ENCODE peak calls at places on chromosomes 6 and 20, in eight cellular contexts. O is heart right ventricle, X is H9, Z is brain microvascular endothelial cell, N is spleen, I is epithelial cell of esophagus, K is right lobe of liver, G is HepG2. D is an unnamed sample.

GRCh38 chr6:15513801-15514711 is 148.8 kb downstream of the DTNBP1 start:
- DNase-seq in O (no peak), X (no peak), Z (no peak), N (peak; percentile 67), I (peak; percentile 46), K (no peak), G (no peak), D (no peak)

GRCh38 chr6:43968110-43968965 is 158.9 kb downstream of the MRPL14 start:
- DNase-seq in O (no peak), X (peak; percentile 29), Z (no peak), N (no peak), I (no peak), K (no peak), G (no peak), D (no peak)

GRCh38 chr6:79100304-79100703 is 22.2 kb upstream of the PHIP start:
- DNase-seq in O (no peak), X (no peak), Z (no peak), N (no peak), I (no peak), K (no peak), G (no peak), D (no peak)

GRCh38 chr6:150088481-150089154 is 19.7 kb upstream of the ULBP3 start:
- DNase-seq in O (no peak), X (no peak), Z (no peak), N (no peak), I (no peak), K (no peak), G (no peak), D (no peak)

GRCh38 chr6:10981409-10981808 is 62.7 kb downstream of the ELOVL2 start:
- DNase-seq in O (no peak), X (no peak), Z (no peak), N (no peak), I (no peak), K (no peak), G (no peak), D (no peak)

GRCh38 chr20:10686356-10687169 is 12.8 kb upstream of the JAG1 start:
- DNase-seq in O (no peak), X (no peak), Z (no peak), N (no peak), I (no peak), K (no peak), G (no peak), D (no peak)

GRCh38 chr6:129865013-129865412 is 3.9 kb upstream of the TMEM244 start:
- DNase-seq in O (no peak), X (no peak), Z (no peak), N (no peak), I (no peak), K (no peak), G (peak; percentile 13), D (no peak)

GRCh38 chr6:31339210-31339609 is 17.8 kb downstream of the HLA-B start:
- DNase-seq in O (no peak), X (no peak), Z (no peak), N (no peak), I (no peak), K (no peak), G (no peak), D (no peak)

GRCh38 chr6:34901930-34902329 is 12.9 kb downstream of the ANKS1A start:
- DNase-seq in O (no peak), X (no peak), Z (peak; percentile 34), N (no peak), I (no peak), K (no peak), G (no peak), D (no peak)

GRCh38 chr20:37902504-37903313 is at the start of gene VSTM2L:
- DNase-seq in O (no peak), X (peak; percentile 36), Z (peak; percentile 25), N (peak; percentile 83), I (peak; percentile 74), K (peak; percentile 40), G (no peak), D (peak; percentile 81)

GRCh38 chr20:58850693-58851174 is at the start of gene GNAS-AS1:
- DNase-seq in O (peak; percentile 87), X (peak; percentile 93), Z (peak; percentile 76), N (peak; percentile 81), I (peak; percentile 87), K (peak; percentile 42), G (no peak), D (peak; percentile 97)

GRCh38 chr6:133551847-133552331 is 310.7 kb downstream of the EYA4 start:
- DNase-seq in O (no peak), X (no peak), Z (peak; percentile 98), N (no peak), I (peak; percentile 57), K (no peak), G (no peak), D (no peak)

GRCh38 chr6:38730136-38730862 is 15.2 kb downstream of the DNAH8 start:
- DNase-seq in O (no peak), X (no peak), Z (no peak), N (no peak), I (no peak), K (no peak), G (no peak), D (no peak)

GRCh38 chr20:35146299-35146921 is 726 bp downstream of the EDEM2 start:
- DNase-seq in O (peak; percentile 29), X (peak; percentile 56), Z (no peak), N (peak; percentile 86), I (peak; percentile 22), K (peak; percentile 45), G (peak; percentile 56), D (peak; percentile 49)

GRCh38 chr6:41370488-41371111 is 35.2 kb downstream of the NCR2 start:
- DNase-seq in O (no peak), X (no peak), Z (no peak), N (no peak), I (peak; percentile 62), K (no peak), G (no peak), D (no peak)

GRCh38 chr6:41371992-41372525 is 36.7 kb downstream of the NCR2 start:
- DNase-seq in O (no peak), X (peak; percentile 46), Z (no peak), N (no peak), I (peak; percentile 20), K (no peak), G (no peak), D (peak; percentile 61)

GRCh38 chr6:41372526-41373366 is 37.3 kb downstream of the NCR2 start:
- DNase-seq in O (no peak), X (peak; percentile 46), Z (no peak), N (no peak), I (no peak), K (no peak), G (peak; percentile 49), D (no peak)

GRCh38 chr6:41373367-41373918 is 38.0 kb downstream of the NCR2 start:
- DNase-seq in O (no peak), X (no peak), Z (no peak), N (no peak), I (no peak), K (no peak), G (no peak), D (no peak)

GRCh38 chr6:41371461-41371991 is 36.1 kb downstream of the NCR2 start:
- DNase-seq in O (peak; percentile 55), X (peak; percentile 73), Z (peak; percentile 52), N (peak; percentile 73), I (peak; percentile 7), K (peak; percentile 46), G (no peak), D (peak; percentile 70)
- TF ChIP-seq CTCF in O (peak; percentile 38), X (peak; percentile 54), Z (peak; percentile 65), N (no peak), I (no peak), K (no peak), G (peak; percentile 20), D (no peak)

GRCh38 chr6:24547243-24547642 is 52.5 kb downstream of the ALDH5A1 start:
- DNase-seq in O (no peak), X (peak; percentile 78), Z (no peak), N (no peak), I (peak; percentile 18), K (no peak), G (peak; percentile 32), D (no peak)
- TF ChIP-seq CTCF in O (no peak), X (peak; percentile 42), Z (peak; percentile 5), N (no peak), I (peak; percentile 7), K (no peak), G (peak; percentile 72), D (no peak)

GRCh38 chr20:16314320-16314719 is 258.9 kb downstream of the KIF16B start:
- DNase-seq in O (no peak), X (no peak), Z (no peak), N (no peak), I (no peak), K (no peak), G (no peak), D (no peak)

GRCh38 chr20:16313917-16314316 is 259.3 kb downstream of the KIF16B start:
- DNase-seq in O (no peak), X (no peak), Z (no peak), N (no peak), I (no peak), K (no peak), G (no peak), D (no peak)

GRCh38 chr20:16314722-16315121 is 258.5 kb downstream of the KIF16B start:
- DNase-seq in O (no peak), X (no peak), Z (no peak), N (no peak), I (no peak), K (no peak), G (no peak), D (no peak)

GRCh38 chr20:16308754-16309153 is 264.5 kb downstream of the KIF16B start:
- DNase-seq in O (no peak), X (no peak), Z (peak; percentile 28), N (no peak), I (peak; percentile 47), K (no peak), G (no peak), D (no peak)

DNA sequence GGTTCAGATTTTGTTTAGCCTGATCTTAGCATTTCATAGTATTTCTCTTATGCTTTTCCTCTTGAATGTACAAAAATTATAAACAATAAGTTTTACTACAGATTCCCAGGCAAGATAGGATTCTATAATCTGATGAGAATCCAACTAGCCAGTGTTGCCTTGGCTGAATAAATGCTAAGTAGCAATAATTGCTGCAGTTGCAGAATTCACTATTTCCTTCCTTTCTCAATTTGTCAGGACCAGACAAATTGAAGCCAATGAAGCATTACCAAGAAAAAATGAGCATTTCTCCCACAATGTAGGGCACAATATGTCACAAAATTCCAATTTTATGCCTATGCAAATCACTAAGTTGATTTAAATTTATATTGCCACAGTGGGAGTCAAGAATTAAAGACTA is 260.2 kb downstream of the KIF16B start:
- DNase-seq in O (no peak), X (no peak), Z (no peak), N (no peak), I (no peak), K (no peak), G (no peak), D (no peak)
- TF ChIP-seq CTCF in O (no peak), X (no peak), Z (no peak), N (no peak), I (no peak), K (no peak), G (no peak), D (no peak)

DNA sequence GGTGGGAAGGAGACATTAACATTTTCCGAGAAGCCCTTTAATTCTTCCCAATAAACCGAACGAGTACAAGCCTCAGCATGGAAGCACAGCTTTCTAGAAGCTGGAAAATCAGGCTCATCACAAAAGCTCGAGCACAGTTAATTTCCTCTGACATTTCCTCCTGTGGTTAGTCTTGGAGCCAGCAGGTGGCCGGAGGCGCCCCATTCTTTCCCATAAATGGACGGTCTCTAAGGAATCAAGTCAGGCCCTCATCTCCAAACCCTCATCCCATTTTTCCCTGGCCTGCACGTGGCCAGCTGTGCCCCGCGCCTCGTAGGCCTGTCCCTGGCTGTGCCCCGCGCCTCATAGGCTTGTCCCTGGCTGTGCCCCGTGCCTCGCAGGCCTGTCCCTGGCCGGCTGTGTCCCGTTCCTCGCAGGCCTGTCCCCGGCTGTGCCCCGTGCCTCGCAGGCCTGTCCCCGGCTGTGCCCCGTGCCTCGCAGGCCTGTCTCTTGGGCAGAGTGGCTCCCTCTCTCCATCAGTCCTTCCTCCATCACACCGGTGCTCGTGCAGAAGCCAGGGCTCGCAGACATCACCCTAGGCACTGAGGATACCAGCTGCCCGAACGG is 19.7 kb upstream of the NTSR1 start:
- DNase-seq in O (no peak), X (no peak), Z (peak; percentile 5), N (no peak), I (peak; percentile 39), K (no peak), G (peak; percentile 29), D (no peak)
- TF ChIP-seq CTCF in O (no peak), X (peak; percentile 10), Z (peak; percentile 49), N (no peak), I (peak; percentile 35), K (no peak), G (peak; percentile 39), D (peak; percentile 26)